ENCODE peak calls at places on chromosomes 5 and 9, in four cellular contexts. F is posterior cingulate gyrus; O is KBM-7; U is stimulated activated CD8-positive, alpha-beta memory T cell treated with anti-CD3 and anti-CD28 coated beads, Interleukin-2, amount 100 ng/mL, for 48 hours. B is an unnamed sample.

GRCh38 chr5:40307920-40308319 is 371.8 kb upstream of the PTGER4 start:
- DNase-seq in F (no peak), O (no peak), U (no peak), B (no peak)

GRCh38 chr5:54793612-54794436 is 191.6 kb downstream of the ESM1 start:
- DNase-seq in F (no peak), O (no peak), U (no peak), B (no peak)

GRCh38 chr5:171207256-171207866 is 101.7 kb upstream of the TLX3 start:
- DNase-seq in F (no peak), O (peak; percentile 82), U (no peak), B (no peak)

GRCh38 chr5:168827636-168828035 is 248.5 kb upstream of the PANK3 start:
- DNase-seq in F (no peak), O (no peak), U (no peak), B (no peak)

GRCh38 chr5:151086905-151087360 is 6.1 kb upstream of the TNIP1 start:
- DNase-seq in F (peak; percentile 45), O (no peak), U (peak; percentile 60), B (no peak)

GRCh38 chr9:125514468-125514867 is 192.5 kb downstream of the MAPKAP1 start:
- DNase-seq in F (no peak), O (no peak), U (no peak), B (no peak)

GRCh38 chr5:151296478-151296830 is 7.1 kb downstream of the SLC36A3 start:
- DNase-seq in F (no peak), O (no peak), U (no peak), B (no peak)

GRCh38 chr9:5441043-5441442 is 3.3 kb upstream of the PLGRKT start:
- DNase-seq in F (no peak), O (no peak), U (no peak), B (no peak)

GRCh38 chr5:39755986-39756385 is 331.2 kb upstream of the DAB2 start:
- DNase-seq in F (no peak), O (no peak), U (no peak), B (no peak)

GRCh38 chr5:108818613-108819272 is 71.0 kb downstream of the FER start:
- DNase-seq in F (no peak), O (no peak), U (no peak), B (no peak)

GRCh38 chr5:143841446-143841845 is 29.5 kb downstream of the HMHB1 start:
- DNase-seq in F (no peak), O (no peak), U (no peak), B (no peak)

GRCh38 chr9:121281614-121282291 is 13.8 kb downstream of the GSN start:
- DNase-seq in F (no peak), O (no peak), U (no peak), B (no peak)